ENCODE peak calls at places on chromosomes 3 and 15, in six cellular contexts. M, U, N, C, Z and P are unnamed samples.

GRCh38 chr3:197404754-197405153 is 106.3 kb upstream of the DLG1 start:
- DNase-seq in U (no peak), N (no peak), C (no peak), Z (no peak), M (no peak), P (no peak)

GRCh38 chr3:126551839-126552687 is 6.7 kb downstream of the C3orf22 start:
- DNase-seq in C (peak; percentile 4), M (peak; percentile 9), Z (no peak), U (peak; percentile 19), N (no peak), P (peak; percentile 1)

GRCh38 chr3:129184396-129184656 is 630 bp upstream of the CNBP start:
- DNase-seq in C (no peak), N (no peak), U (no peak), M (peak; percentile 42), Z (peak; percentile 27), P (no peak)

GRCh38 chr3:40116478-40117162 is 192.9 kb upstream of the EIF1B start:
- DNase-seq in N (no peak), M (no peak), U (no peak), C (no peak), Z (no peak), P (no peak)

GRCh38 chr15:31275331-31276262 is 51.0 kb upstream of the KLF13 start:
- DNase-seq in N (no peak), M (peak; percentile 8), Z (no peak), C (no peak), U (no peak), P (no peak)

GRCh38 chr3:29090912-29091597 is 189.8 kb upstream of the RBMS3 start:
- DNase-seq in U (no peak), M (no peak), C (no peak), Z (no peak), N (no peak), P (no peak)

GRCh38 chr3:129310111-129310601 is 31.5 kb downstream of the HMCES start:
- DNase-seq in M (no peak), Z (no peak), C (no peak), U (peak; percentile 50), N (peak; percentile 55), P (no peak)

GRCh38 chr15:41967506-41968206 is 4.7 kb downstream of the EHD4 start:
- DNase-seq in C (peak; percentile 26), Z (no peak), N (peak; percentile 57), M (peak; percentile 45), U (no peak), P (no peak)

GRCh38 chr3:141181191-141181590 is 50.4 kb upstream of the PXYLP1 start:
- DNase-seq in U (no peak), Z (no peak), N (no peak), C (no peak), M (no peak), P (no peak)

GRCh38 chr3:169158379-169158778 is 505.1 kb downstream of the MECOM start:
- DNase-seq in Z (no peak), U (no peak), N (no peak), C (no peak), M (no peak), P (no peak)

GRCh38 chr3:23806322-23807160 is 786 bp downstream of the UBE2E1 start:
- DNase-seq in M (peak; percentile 17), N (peak; percentile 50), Z (peak; percentile 60), C (peak; percentile 23), U (peak; percentile 46), P (peak; percentile 28)

GRCh38 chr3:109430911-109431563 is 93.7 kb upstream of the DPPA4 start:
- DNase-seq in C (no peak), U (no peak), Z (no peak), M (no peak), N (no peak), P (no peak)

GRCh38 chr3:191412764-191413163 is 48.2 kb upstream of the PYDC2 start:
- DNase-seq in N (no peak), Z (no peak), M (no peak), U (no peak), C (no peak), P (peak; percentile 11)

GRCh38 chr3:94184781-94185180 is 121.9 kb downstream of the NSUN3 start:
- DNase-seq in U (no peak), N (no peak), C (no peak), M (no peak), Z (no peak), P (no peak)

GRCh38 chr3:177053107-177053506 is 144.2 kb downstream of the TBL1XR1 start:
- DNase-seq in C (no peak), M (no peak), N (no peak), Z (no peak), U (no peak), P (no peak)

GRCh38 chr3:13540332-13540995 is 8.5 kb upstream of the FBLN2 start:
- DNase-seq in Z (no peak), U (peak; percentile 19), N (no peak), M (no peak), C (no peak), P (no peak)

GRCh38 chr3:26437678-26438077 is 184.9 kb upstream of the LRRC3B start:
- DNase-seq in M (no peak), Z (no peak), N (no peak), C (no peak), U (no peak), P (no peak)

GRCh38 chr3:25384471-25384870 is 43.6 kb upstream of the RARB start:
- DNase-seq in Z (no peak), C (no peak), M (no peak), N (no peak), U (no peak), P (no peak)

GRCh38 chr3:43477600-43477999 is 144.2 kb downstream of the ANO10 start:
- DNase-seq in U (no peak), M (peak; percentile 34), N (no peak), Z (no peak), C (no peak), P (no peak)

GRCh38 chr3:99850608-99851007 is 32.9 kb downstream of the CMSS1 start:
- DNase-seq in N (no peak), C (no peak), U (no peak), M (no peak), Z (no peak), P (no peak)

GRCh38 chr15:43483306-43484128 is 9.4 kb downstream of the TP53BP1 start:
- DNase-seq in U (no peak), N (no peak), C (no peak), Z (no peak), M (no peak), P (no peak)
- TF ChIP-seq CTCF in U (peak; percentile 39), N (no peak), C (peak; percentile 5), Z (no peak), M (peak; percentile 28), P (no peak)

GRCh38 chr3:63192248-63192647 is 85.9 kb upstream of the SYNPR start:
- DNase-seq in C (peak; percentile 37), N (no peak), Z (no peak), U (no peak), M (no peak), P (no peak)

GRCh38 chr3:63199606-63200005 is 78.5 kb upstream of the SYNPR start:
- DNase-seq in Z (no peak), U (no peak), N (no peak), C (no peak), M (no peak), P (no peak)

GRCh38 chr3:63193647-63194046 is 84.5 kb upstream of the SYNPR start:
- DNase-seq in Z (no peak), U (no peak), N (no peak), C (no peak), M (no peak), P (no peak)
- TF ChIP-seq CTCF in Z (peak; percentile 41), U (peak; percentile 80), N (no peak), C (peak; percentile 22), M (peak; percentile 11), P (peak; percentile 36)

DNA sequence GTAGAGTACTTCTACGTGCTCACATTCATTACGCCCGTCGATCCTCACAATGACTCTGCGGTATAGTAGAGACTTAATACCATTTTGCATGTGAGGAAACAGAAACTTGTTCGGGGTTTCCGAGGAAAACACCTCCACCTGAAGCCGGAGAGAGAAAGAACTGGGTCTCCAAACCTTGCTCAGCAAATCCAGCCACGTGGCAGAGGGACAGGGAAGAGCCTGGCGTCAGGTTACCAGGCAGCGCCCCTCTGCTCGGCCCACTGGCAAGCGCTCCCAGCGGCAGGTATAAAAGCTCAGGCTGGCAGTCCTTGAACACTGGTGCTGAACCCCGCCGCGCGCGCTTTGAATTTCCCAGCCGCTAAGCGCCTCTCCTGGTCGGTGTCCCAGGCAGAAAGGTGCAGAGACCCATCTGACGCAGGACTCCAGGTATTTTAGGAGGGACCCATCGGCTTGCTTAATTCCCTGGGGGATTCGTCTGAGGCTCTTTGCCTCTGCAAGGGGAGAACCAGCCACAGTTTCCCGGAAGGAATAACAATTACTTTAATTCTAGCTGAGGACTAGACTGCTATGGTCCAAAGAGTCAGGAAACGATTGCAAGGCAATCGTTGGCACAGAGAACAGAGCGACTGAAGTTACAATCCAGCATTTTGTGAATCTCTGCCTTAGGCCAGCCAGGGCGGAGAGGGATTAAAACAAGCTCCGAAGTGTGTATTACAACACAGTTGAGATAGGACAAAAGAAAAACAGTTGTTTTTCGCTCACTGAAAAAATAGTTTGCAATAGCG is at the start of gene C2CD4A:
- DNase-seq in Z (peak; percentile 77), C (peak; percentile 63), U (peak; percentile 95), M (peak; percentile 79), N (peak; percentile 39), P (peak; percentile 76)
- TF ChIP-seq CTCF in Z (no peak), C (no peak), U (peak; percentile 29), M (no peak), N (no peak), P (no peak)

DNA sequence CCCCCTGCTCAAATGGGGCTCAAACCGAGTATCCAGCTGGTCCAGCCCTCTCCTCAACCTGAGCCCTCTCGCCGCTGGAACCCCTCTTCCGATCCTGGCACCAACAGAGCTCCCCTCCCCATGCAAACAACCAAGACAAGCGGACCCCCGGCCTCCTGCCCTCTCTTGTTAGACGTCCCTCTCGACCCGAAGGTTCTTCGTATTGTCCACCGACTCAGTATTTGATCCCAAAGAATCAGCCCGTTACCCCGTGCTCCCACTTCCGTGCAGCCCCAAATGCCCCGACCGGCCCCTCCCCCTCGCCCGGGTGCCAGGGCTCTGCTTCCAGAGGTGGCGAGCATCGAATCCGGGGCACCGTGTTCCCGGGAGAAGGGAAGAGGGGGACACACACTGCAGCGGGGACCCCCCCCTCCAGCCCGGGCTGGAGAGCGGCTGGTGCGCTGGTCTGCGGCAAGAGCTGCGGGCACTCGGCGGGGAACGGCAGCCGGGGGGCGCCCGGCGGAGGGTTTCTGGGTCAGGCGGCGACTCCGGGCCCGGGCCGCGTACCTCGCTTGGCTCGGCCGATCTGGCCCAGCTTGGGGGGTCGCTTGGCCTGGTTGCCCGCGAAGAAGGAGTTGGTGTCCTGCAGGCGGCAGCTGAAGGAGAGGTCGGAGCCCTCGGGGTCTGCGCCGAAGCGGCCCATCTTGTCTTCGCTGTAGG is 633 bp downstream of the CAMK2N2 start:
- DNase-seq in C (no peak), Z (no peak), N (no peak), U (no peak), M (no peak), P (no peak)
- TF ChIP-seq CTCF in C (no peak), Z (no peak), N (no peak), U (no peak), M (no peak), P (no peak)